ENCODE peak calls at places on chromosomes 3 and 15, in ten cellular contexts. K is brain microvascular endothelial cell, Z is gastrocnemius medialis, O is dorsolateral prefrontal cortex, Q is PC-3, U is WERI-Rb-1, F is H7, D is ovary, N is stomach, B is tibial nerve. M is an unnamed sample. For H3K27me3, the result is how much of the 10 kb centered on the place peaks cover.

GRCh38 chr3:143294183-143294582 is 174.6 kb downstream of the CHST2 start:
- DNase-seq in Z (no peak), Q (no peak), N (no peak), K (no peak), B (no peak), O (no peak), D (no peak), U (no peak), F (no peak), M (no peak)

GRCh38 chr15:91199511-91199910 is 99.5 kb downstream of the SV2B start:
- DNase-seq in D (no peak), Z (no peak), N (no peak), Q (no peak), O (no peak), U (no peak), B (no peak), K (no peak), F (no peak), M (no peak)

GRCh38 chr3:153667341-153667740 is 453.8 kb upstream of the ARHGEF26 start:
- DNase-seq in F (no peak), Z (no peak), U (no peak), B (no peak), O (no peak), N (no peak), D (no peak), Q (peak), K (no peak), M (no peak)

GRCh38 chr3:15932348-15933300 is 134.8 kb upstream of the ANKRD28 start:
- DNase-seq in F (no peak), U (no peak), K (no peak), Z (no peak), N (no peak), B (no peak), D (no peak), Q (no peak), O (peak), M (no peak)

GRCh38 chr3:81622395-81622794 is 139.1 kb downstream of the GBE1 start:
- DNase-seq in K (peak), D (no peak), O (no peak), U (no peak), Q (no peak), N (no peak), F (no peak), Z (no peak), B (no peak), M (no peak)

GRCh38 chr15:40769310-40770146 is at the start of gene C15orf62:
- DNase-seq in Z (no peak), K (no peak), B (no peak), U (no peak), O (no peak), F (peak), D (peak), N (peak), Q (peak), M (peak)

GRCh38 chr3:102092617-102093466 is 243.5 kb downstream of the NFKBIZ start:
- DNase-seq in O (no peak), K (peak), U (no peak), B (no peak), Q (peak), F (no peak), N (no peak), Z (no peak), D (no peak), M (no peak)

GRCh38 chr15:58190419-58190818 is 52.2 kb downstream of the AQP9 start:
- DNase-seq in D (no peak), O (no peak), U (no peak), Q (peak), B (no peak), N (no peak), K (no peak), F (no peak), Z (no peak), M (no peak)

GRCh38 chr3:130341388-130341787 is 4.1 kb upstream of the COL6A5 start:
- DNase-seq in N (no peak), F (no peak), D (no peak), Q (peak), Z (no peak), B (no peak), O (no peak), U (no peak), K (no peak), M (no peak)

GRCh38 chr3:18086078-18086477 is 339.1 kb downstream of the SATB1 start:
- DNase-seq in O (no peak), F (no peak), D (no peak), Z (no peak), U (no peak), Q (no peak), K (no peak), B (no peak), N (no peak), M (no peak)

GRCh38 chr15:80604583-80605506 is 90.3 kb upstream of the ABHD17C start:
- DNase-seq in K (no peak), F (no peak), U (no peak), B (no peak), D (no peak), O (no peak), N (no peak), Z (no peak), Q (no peak), M (no peak)

GRCh38 chr15:45827275-45827674 is 192.4 kb downstream of the SQOR start:
- DNase-seq in O (no peak), U (no peak), N (no peak), D (no peak), B (no peak), F (no peak), K (no peak), Q (no peak), Z (no peak), M (peak)

GRCh38 chr3:97835761-97836160 is 13.9 kb downstream of the CRYBG3 start:
- DNase-seq in Z (no peak), O (no peak), K (peak), U (no peak), N (no peak), F (no peak), D (no peak), B (no peak), Q (no peak), M (no peak)

GRCh38 chr3:180059351-180059750 is 22.6 kb upstream of the PEX5L start:
- DNase-seq in N (no peak), O (no peak), Z (no peak), Q (peak), F (no peak), D (no peak), K (no peak), U (peak), B (no peak), M (no peak)

GRCh38 chr3:41247590-41247989 is 48.3 kb downstream of the CTNNB1 start:
- DNase-seq in U (no peak), N (no peak), Q (no peak), D (no peak), K (no peak), B (no peak), O (peak), Z (no peak), F (no peak), M (no peak)

GRCh38 chr3:18246336-18247060 is 178.6 kb downstream of the SATB1 start:
- DNase-seq in B (no peak), O (no peak), Q (no peak), U (no peak), Z (no peak), N (no peak), K (no peak), D (no peak), F (no peak), M (no peak)

GRCh38 chr3:42224658-42225421 is 41.1 kb downstream of the CCK start:
- DNase-seq in Q (no peak), D (no peak), O (no peak), F (no peak), Z (peak), B (no peak), K (no peak), U (no peak), N (no peak), M (no peak)

GRCh38 chr3:57060089-57060829 is at the start of gene SPATA12:
- DNase-seq in Z (peak), U (no peak), F (peak), D (peak), O (peak), K (peak), Q (peak), N (peak), B (peak), M (peak)

GRCh38 chr15:59170295-59170881 is 36.3 kb upstream of the LDHAL6B start:
- DNase-seq in Z (no peak), F (peak), N (peak), K (peak), U (no peak), Q (peak), D (peak), B (peak), O (peak), M (peak)

GRCh38 chr3:100099621-100100020 is 14.7 kb downstream of the FILIP1L start:
- DNase-seq in K (no peak), N (no peak), D (no peak), Z (no peak), B (no peak), F (no peak), O (no peak), U (no peak), Q (no peak), M (no peak)

GRCh38 chr3:73070675-73071575 is 9.5 kb downstream of the EBLN2 start:
- DNase-seq in K (peak), D (no peak), F (peak), Z (no peak), Q (no peak), N (no peak), B (no peak), O (no peak), U (no peak), M (no peak)

GRCh38 chr15:39767921-39768320 is 14.7 kb downstream of the FSIP1 start:
- DNase-seq in Z (no peak), O (no peak), N (no peak), F (peak), K (no peak), B (no peak), Q (no peak), U (no peak), D (no peak), M (no peak)

GRCh38 chr3:113532698-113533533 is 561 bp downstream of the SIDT1 start:
- DNase-seq in U (peak), K (no peak), F (peak), B (no peak), D (peak), Z (no peak), Q (peak), N (peak), O (no peak), M (peak)

GRCh38 chr15:69784808-69785550 is 312.7 kb downstream of the TLE3 start:
- DNase-seq in Z (no peak), Q (no peak), B (no peak), K (peak), U (no peak), D (no peak), F (no peak), O (no peak), N (no peak), M (no peak)

GRCh38 chr3:113274959-113275556 is 63.7 kb downstream of the BOC start:
- DNase-seq in N (no peak), K (no peak), F (no peak), Z (no peak), B (no peak), U (no peak), Q (no peak), D (peak), O (no peak), M (peak)

GRCh38 chr15:70863450-70864218 is 9.7 kb upstream of the LARP6 start:
- DNase-seq in F (no peak), U (no peak), B (peak), Q (peak), O (peak), K (peak), N (no peak), D (no peak), Z (no peak), M (no peak)

GRCh38 chr3:127689266-127689860 is 16.6 kb downstream of the ABTB1 start:
- DNase-seq in B (no peak), K (no peak), N (no peak), D (peak), Q (no peak), O (peak), U (no peak), Z (no peak), F (no peak), M (no peak)

GRCh38 chr15:55552926-55553325 is 35.2 kb downstream of the PYGO1 start:
- DNase-seq in Z (no peak), O (no peak), U (no peak), K (peak), B (no peak), N (no peak), D (no peak), F (no peak), Q (no peak), M (no peak)

GRCh38 chr3:148604270-148605085 is 93.2 kb upstream of the AGTR1 start:
- DNase-seq in U (no peak), B (no peak), K (peak), F (no peak), D (no peak), Z (no peak), O (no peak), N (no peak), Q (peak), M (no peak)

GRCh38 chr3:138915503-138916498 is 31.1 kb downstream of the FOXL2 start:
- DNase-seq in F (peak), O (peak), K (peak), Z (peak), N (peak), U (peak), Q (peak), B (peak), D (peak), M (peak)

GRCh38 chr3:61632568-61633175 is 71.3 kb downstream of the PTPRG start:
- DNase-seq in Q (no peak), D (no peak), K (no peak), N (no peak), U (no peak), F (no peak), O (no peak), Z (no peak), B (no peak), M (no peak)

GRCh38 chr15:58185439-58185838 is 47.3 kb downstream of the AQP9 start:
- DNase-seq in Q (no peak), D (no peak), N (no peak), O (no peak), Z (no peak), U (no peak), F (no peak), B (no peak), K (no peak), M (no peak)

GRCh38 chr3:49199244-49199899 is 28.0 kb downstream of the KLHDC8B start:
- DNase-seq in K (peak), Q (no peak), N (peak), B (peak), D (peak), O (peak), F (peak), U (no peak), Z (peak), M (peak)

GRCh38 chr3:87900061-87900460 is 158.7 kb downstream of the CGGBP1 start:
- DNase-seq in F (peak), O (no peak), B (no peak), U (no peak), N (no peak), Q (peak), D (no peak), Z (no peak), K (no peak), M (no peak)

GRCh38 chr3:49673131-49673714 is 928 bp upstream of the APEH start:
- DNase-seq in B (no peak), D (no peak), U (no peak), O (no peak), F (no peak), Z (no peak), K (no peak), Q (peak), N (no peak), M (no peak)

DNA sequence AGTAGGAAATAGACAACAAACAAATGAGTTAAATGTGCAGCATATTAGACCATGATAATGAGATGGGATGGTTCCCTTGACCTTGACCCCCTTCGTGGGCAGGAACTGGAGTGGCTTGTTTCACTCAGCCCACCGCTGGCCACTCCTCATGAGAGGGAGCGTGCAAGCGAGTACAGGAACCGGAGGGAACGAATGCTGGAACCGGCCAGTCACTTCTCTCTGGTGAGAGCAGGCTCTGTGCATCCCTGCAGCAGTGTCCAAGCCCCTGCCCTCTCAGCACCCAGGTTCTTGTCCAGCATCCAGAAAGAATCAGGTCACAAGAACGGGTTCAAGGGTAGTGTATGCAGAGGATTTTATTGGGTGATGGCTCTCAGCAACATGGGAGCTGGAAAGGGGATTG is 17.2 kb upstream of the IREB2 start:
- DNase-seq in K (no peak), B (no peak), Z (no peak), F (no peak), D (no peak), O (no peak), Q (no peak), U (no peak), N (no peak), M (no peak)
- H3K27me3 ChIP-seq in K (under half), B (under half), Z (under half), F (under half), D (under half), O (under half), Q (under half), U (under half), N (under half), M (under half)

GRCh38 chr15:68431792-68432401 is at the start of gene ITGA11:
- DNase-seq in B (peak), Z (no peak), Q (peak), N (peak), K (peak), D (peak), F (peak), U (peak), O (no peak), M (peak)
- H3K4me3 ChIP-seq in B (peak), Z (peak), Q (no peak), N (peak), K (peak), D (peak), F (peak), U (peak), O (peak), M (no peak)

GRCh38 chr15:34664418-34664817 is 81.0 kb upstream of the GOLGA8B start:
- DNase-seq in U (no peak), O (no peak), Z (no peak), Q (no peak), N (no peak), B (no peak), D (no peak), F (no peak), K (no peak), M (no peak)
- H3K27me3 ChIP-seq in U (under half), O (under half), Z (under half), Q (half or more), N (under half), B (under half), D (under half), F (under half), K (under half), M (under half)

DNA sequence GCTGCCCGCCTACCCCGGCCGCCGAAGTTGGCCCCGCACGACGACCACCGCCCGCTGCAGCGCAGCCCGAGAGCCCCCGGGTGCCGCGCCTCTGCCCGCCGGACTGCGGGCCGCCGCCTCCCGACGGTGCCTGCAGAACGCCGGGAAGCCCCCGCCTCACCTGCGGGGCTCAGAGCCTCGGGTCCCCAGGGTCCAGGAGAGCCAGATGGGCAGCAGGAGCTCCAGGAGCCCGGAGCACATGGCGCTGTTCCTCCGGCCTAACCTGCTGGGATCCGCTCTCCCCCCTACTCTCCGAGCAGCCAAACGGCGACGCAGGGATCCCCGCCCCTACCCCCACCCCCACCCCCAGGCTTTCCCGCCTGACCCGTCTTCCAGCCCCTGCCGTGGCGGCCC is 615 bp upstream of the GABRB3 start:
- DNase-seq in N (no peak), K (no peak), O (no peak), U (peak), Z (no peak), F (peak), B (no peak), Q (no peak), D (no peak), M (no peak)
- H3K4me3 ChIP-seq in N (peak), K (no peak), O (peak), U (peak), Z (no peak), F (peak), B (peak), Q (no peak), D (peak), M (peak)

DNA sequence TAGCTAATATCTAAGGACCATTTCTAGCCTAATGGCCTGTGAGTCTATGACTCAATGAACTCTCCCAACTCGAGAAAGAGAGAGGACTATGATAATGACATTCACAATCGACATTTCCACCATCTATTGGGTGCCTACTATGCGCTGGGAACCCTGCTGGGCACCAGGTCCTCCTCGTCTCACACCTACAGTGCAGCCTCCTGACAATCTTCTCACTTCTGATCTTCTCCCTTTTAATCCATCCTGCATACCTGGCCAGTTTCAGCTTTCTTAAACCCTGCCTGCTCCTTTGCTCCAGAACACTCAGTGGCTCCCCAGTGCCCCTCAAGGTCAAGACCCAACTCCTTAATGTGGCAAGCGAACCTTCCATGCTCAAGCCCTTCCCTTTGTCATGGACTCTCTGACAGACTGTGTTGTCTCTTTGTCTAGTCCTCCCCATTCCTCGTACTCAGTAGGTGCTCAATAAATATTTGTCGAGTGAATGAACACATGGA is 3.5 kb upstream of the SLC6A1 start:
- DNase-seq in N (no peak), O (no peak), Z (no peak), F (no peak), K (no peak), Q (no peak), B (no peak), U (no peak), D (no peak), M (no peak)
- H3K27me3 ChIP-seq in N (under half), O (under half), Z (under half), F (under half), K (under half), Q (half or more), B (under half), U (under half), D (under half), M (under half)